ENCODE peak calls at places on chromosomes 7 and 10, in four cellular contexts. N, K, X and C are unnamed samples.

GRCh38 chr7:114644455-114644854 is 229.8 kb downstream of the FOXP2 start:
- DNase-seq in N (no peak), X (no peak), K (no peak), C (no peak)

GRCh38 chr7:99310004-99310403 is 15.7 kb upstream of the ARPC1A start:
- DNase-seq in K (no peak), X (no peak), N (no peak), C (no peak)

GRCh38 chr7:120054376-120055100 is 218.4 kb upstream of the KCND2 start:
- DNase-seq in X (no peak), N (no peak), K (no peak), C (no peak)

GRCh38 chr7:11155883-11156282 is 182.2 kb downstream of the PHF14 start:
- DNase-seq in K (no peak), X (no peak), N (peak), C (no peak)

GRCh38 chr7:106820321-106821217 is 44.5 kb upstream of the PIK3CG start:
- DNase-seq in N (no peak), X (no peak), K (no peak), C (no peak)

GRCh38 chr7:159004411-159004810 is 140.3 kb downstream of the VIPR2 start:
- DNase-seq in X (no peak), N (no peak), K (no peak), C (no peak)

GRCh38 chr10:59635502-59636290 is 74.0 kb downstream of the SLC16A9 start:
- DNase-seq in N (no peak), X (no peak), K (no peak), C (no peak)

GRCh38 chr7:108824840-108825540 is 255.3 kb downstream of the DNAJB9 start:
- DNase-seq in X (no peak), K (peak), N (peak), C (no peak)

GRCh38 chr10:16408379-16408778 is 28.4 kb upstream of the PTER start:
- DNase-seq in K (no peak), X (no peak), N (no peak), C (no peak)

GRCh38 chr7:27082171-27082570 is 13.6 kb downstream of the HOXA1 start:
- DNase-seq in K (no peak), N (no peak), X (no peak), C (no peak)

GRCh38 chr7:44633254-44634186 is 27.1 kb downstream of the OGDH start:
- DNase-seq in K (peak), X (peak), N (peak), C (no peak)

GRCh38 chr10:114221235-114221634 is 17.8 kb upstream of the VWA2 start:
- DNase-seq in K (no peak), X (no peak), N (no peak), C (no peak)

GRCh38 chr10:624605-625334 is 64.7 kb downstream of the DIP2C start:
- DNase-seq in X (peak), N (peak), K (peak), C (no peak)

GRCh38 chr7:8637322-8637721 is 203.9 kb downstream of the NXPH1 start:
- DNase-seq in K (no peak), N (no peak), X (no peak), C (no peak)

GRCh38 chr7:952548-953441 is 1.7 kb downstream of the ADAP1 start:
- DNase-seq in K (no peak), N (no peak), X (peak), C (no peak)

GRCh38 chr10:94005050-94005449 is 11.3 kb downstream of the PLCE1 start:
- DNase-seq in K (no peak), N (peak), X (peak), C (no peak)